ENCODE peak calls at places on chromosomes 2 and 18, in eight cellular contexts. S is naive thymus-derived CD4-positive, alpha-beta T cell; J is CD8-positive, alpha-beta T cell; V is effector memory CD4-positive, alpha-beta T cell; R is mesendoderm; W is tibial nerve; Q is transverse colon; C is MM.1S. Z is an unnamed sample.

GRCh38 chr2:113965644-113966043 is 75.8 kb downstream of the ACTR3 start:
- DNase-seq in V (no peak), J (peak; percentile 19), S (peak; percentile 32), C (peak; percentile 42), Q (no peak), R (peak; percentile 84), W (no peak), Z (no peak)

GRCh38 chr2:177753682-177754475 is 318.7 kb downstream of the PDE11A start:
- DNase-seq in S (peak; percentile 16), J (no peak), V (no peak), C (no peak), W (peak; percentile 16), Q (peak; percentile 43), R (peak; percentile 98), Z (peak; percentile 6)

GRCh38 chr2:128628996-128629395 is 310.3 kb upstream of the HS6ST1 start:
- DNase-seq in C (no peak), V (no peak), W (no peak), Q (no peak), J (no peak), R (no peak), S (no peak), Z (no peak)

GRCh38 chr2:210020138-210020537 is 17.7 kb downstream of the RPE start:
- DNase-seq in R (no peak), V (no peak), C (no peak), W (no peak), S (no peak), J (no peak), Q (no peak), Z (no peak)

GRCh38 chr2:33730193-33730592 is 131.1 kb upstream of the FAM98A start:
- DNase-seq in J (no peak), C (no peak), S (no peak), R (no peak), W (no peak), Q (no peak), V (no peak), Z (no peak)

GRCh38 chr2:26561918-26562810 is 79.0 kb downstream of the CIB4 start:
- DNase-seq in J (peak; percentile 18), Q (peak; percentile 61), V (no peak), S (no peak), W (no peak), R (no peak), C (no peak), Z (peak; percentile 5)

GRCh38 chr2:229715895-229716507 is 1.6 kb upstream of the DNER start:
- DNase-seq in V (no peak), Q (peak; percentile 9), C (peak; percentile 56), R (peak; percentile 62), J (peak; percentile 32), S (peak; percentile 15), W (no peak), Z (no peak)

GRCh38 chr2:207330912-207331311 is 165.2 kb upstream of the KLF7 start:
- DNase-seq in Q (no peak), W (no peak), J (no peak), C (no peak), V (no peak), R (no peak), S (no peak), Z (no peak)

GRCh38 chr2:75326645-75327044 is 127.3 kb upstream of the TACR1 start:
- DNase-seq in Q (no peak), C (no peak), V (no peak), R (no peak), W (no peak), J (no peak), S (no peak), Z (no peak)

GRCh38 chr18:74273394-74273793 is 18.4 kb downstream of the CYB5A start:
- DNase-seq in Q (no peak), W (no peak), C (no peak), V (no peak), S (no peak), R (no peak), J (no peak), Z (no peak)

GRCh38 chr2:57886196-57886786 is 160.3 kb upstream of the VRK2 start:
- DNase-seq in V (no peak), S (no peak), R (no peak), C (no peak), Q (no peak), J (no peak), W (no peak), Z (no peak)

GRCh38 chr18:70036771-70037452 is 89.2 kb upstream of the CD226 start:
- DNase-seq in S (no peak), R (no peak), W (no peak), C (peak; percentile 72), Q (no peak), V (no peak), J (no peak), Z (no peak)

GRCh38 chr2:233098615-233099014 is 38.5 kb downstream of the INPP5D start:
- DNase-seq in V (no peak), R (peak; percentile 38), S (no peak), C (no peak), J (no peak), Q (no peak), W (no peak), Z (no peak)

GRCh38 chr2:127219716-127220090 is 396 bp downstream of the CYP27C1 start:
- DNase-seq in S (no peak), C (no peak), R (peak; percentile 60), Q (no peak), W (no peak), J (no peak), V (no peak), Z (no peak)

GRCh38 chr2:133264951-133265949 is 303.0 kb downstream of the NCKAP5 start:
- DNase-seq in J (no peak), W (no peak), S (no peak), V (no peak), Q (peak; percentile 18), C (no peak), R (peak; percentile 50), Z (no peak)

GRCh38 chr2:239263231-239263936 is 137.4 kb downstream of the HDAC4 start:
- DNase-seq in C (no peak), J (no peak), S (no peak), W (no peak), R (no peak), V (no peak), Q (peak; percentile 11), Z (no peak)

GRCh38 chr2:94861308-94862152 is 9.7 kb upstream of the TEKT4 start:
- DNase-seq in S (no peak), W (no peak), J (no peak), Q (no peak), R (peak; percentile 26), C (no peak), V (no peak), Z (no peak)

GRCh38 chr18:13492314-13492713 is 234.0 kb downstream of the FAM210A start:
- DNase-seq in W (no peak), C (no peak), J (no peak), S (no peak), V (no peak), Q (no peak), R (no peak), Z (no peak)

GRCh38 chr18:74512321-74513053 is 16.3 kb downstream of the CNDP2 start:
- DNase-seq in Q (no peak), R (no peak), J (no peak), W (no peak), V (no peak), C (no peak), S (no peak), Z (no peak)

GRCh38 chr2:222424281-222424728 is at the start of gene SGPP2:
- DNase-seq in J (no peak), W (no peak), S (no peak), V (no peak), Q (peak; percentile 75), R (no peak), C (peak; percentile 42), Z (no peak)
- H3K4me3 ChIP-seq in J (no peak within 1 kb of the TSS), W (peak within 1 kb of the TSS; percentile 38), S (peak within 1 kb of the TSS; percentile 48), V (peak within 1 kb of the TSS; percentile 62), Q (peak within 1 kb of the TSS; percentile 73), R (no peak within 1 kb of the TSS), C (peak within 1 kb of the TSS; percentile 60), Z (peak within 1 kb of the TSS; percentile 56)

GRCh38 chr2:101775092-101775491 is 77.6 kb downstream of the MAP4K4 start:
- DNase-seq in Q (no peak), W (no peak), R (no peak), J (no peak), S (no peak), C (no peak), V (no peak), Z (no peak)

GRCh38 chr2:101778102-101778501 is 80.6 kb downstream of the MAP4K4 start:
- DNase-seq in Q (no peak), J (no peak), R (no peak), W (no peak), C (no peak), V (no peak), S (no peak), Z (no peak)

GRCh38 chr2:101776172-101777043 is 78.9 kb downstream of the MAP4K4 start:
- DNase-seq in R (peak; percentile 77), W (no peak), J (no peak), C (no peak), S (no peak), Q (no peak), V (no peak), Z (no peak)

GRCh38 chr2:101777337-101777736 is 79.8 kb downstream of the MAP4K4 start:
- DNase-seq in S (no peak), W (no peak), J (no peak), C (no peak), V (no peak), Q (no peak), R (no peak), Z (no peak)

DNA sequence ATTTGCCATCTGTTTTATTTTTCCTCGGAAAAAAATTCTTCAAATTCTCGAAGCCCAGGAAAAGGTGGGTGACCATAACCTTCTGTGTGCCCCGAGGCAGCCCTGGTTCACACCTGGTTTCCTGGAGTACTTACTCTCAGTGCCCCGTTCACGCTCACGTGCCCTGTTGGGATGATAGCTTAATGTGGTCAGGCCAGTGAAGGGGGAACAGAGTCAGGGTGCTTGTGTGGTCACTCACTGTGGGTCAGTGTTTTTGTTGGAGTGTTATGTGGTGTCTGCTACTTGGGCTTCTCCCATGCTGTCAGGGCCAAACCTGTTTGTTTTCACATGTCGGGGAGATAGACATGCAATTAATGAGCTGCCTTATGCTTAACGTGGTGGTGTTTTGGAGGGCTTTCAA is 78.1 kb downstream of the MAP4K4 start:
- DNase-seq in J (no peak), R (no peak), W (no peak), Q (no peak), C (no peak), S (no peak), V (no peak), Z (no peak)
- H3K4me1 ChIP-seq in J (peaks cover 90% of the 10 kb centered on the region), R (peaks cover 9% of the 10 kb centered on the region), W (no peaks in the 10 kb centered on the region), Q (peaks cover 7% of the 10 kb centered on the region), C (no peaks in the 10 kb centered on the region), S (peaks cover 13% of the 10 kb centered on the region), V (peaks cover 32% of the 10 kb centered on the region), Z (peaks cover 92% of the 10 kb centered on the region)

DNA sequence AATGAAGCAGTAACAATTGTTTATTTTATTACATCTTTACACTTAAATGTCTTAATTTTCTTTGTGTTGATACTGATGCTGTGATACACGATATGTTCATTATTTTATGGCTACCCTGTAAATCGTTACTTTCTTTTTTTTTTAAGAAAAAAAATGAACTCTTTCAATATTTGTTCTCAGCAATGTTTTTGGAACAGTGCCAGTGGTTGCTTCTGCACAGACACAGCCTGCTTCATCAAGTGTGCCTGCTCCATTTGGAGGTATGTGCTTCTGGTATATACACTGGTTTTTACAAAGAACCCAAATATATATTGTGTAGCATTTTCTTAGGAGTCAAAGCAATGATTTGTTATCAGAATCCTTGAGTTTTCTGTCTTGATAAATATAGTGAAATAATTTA is 62.2 kb upstream of the SCYGR2 start:
- DNase-seq in C (no peak), W (no peak), R (no peak), V (no peak), Q (no peak), S (no peak), J (no peak), Z (no peak)
- H3K27ac ChIP-seq in C (no peak overlapping the region), W (no peak overlapping the region), R (no peak overlapping the region), V (no peak overlapping the region), Q (no peak overlapping the region), S (no peak overlapping the region), J (no peak overlapping the region), Z (no peak overlapping the region)

GRCh38 chr2:231513746-231514224 is 16.5 kb downstream of the NMUR1 start:
- DNase-seq in W (no peak), R (no peak), Q (no peak), J (no peak), S (no peak), V (no peak), C (no peak), Z (no peak)
- H3K4me3 ChIP-seq in W (peak overlapping the region; percentile 73), R (peak overlapping the region; percentile 79), Q (peak overlapping the region; percentile 91), J (peak overlapping the region; percentile 63), S (peak overlapping the region; percentile 77), V (peak overlapping the region; percentile 11), C (peak overlapping the region; percentile 73), Z (peak overlapping the region; percentile 68)

Z was measured in CD8-positive, alpha-beta memory T cell.